ENCODE peak calls at places on chromosomes 1 and 21, in four cellular contexts. C is activated CD8-positive, alpha-beta memory T cell treated with anti-CD3 and anti-CD28 coated beads for 48 hours; K is occipital lobe; A is posterior cingulate gyrus. V is an unnamed sample.

GRCh38 chr1:64363616-64364015 is 106.3 kb upstream of the CACHD1 start:
- DNase-seq in C (no peak), K (no peak), A (no peak), V (peak; percentile 55)

GRCh38 chr1:3756394-3756793 is 4.1 kb downstream of the CCDC27 start:
- DNase-seq in C (no peak), K (no peak), A (no peak), V (no peak)

GRCh38 chr1:113963281-113963906 is 15.9 kb upstream of the OLFML3 start:
- DNase-seq in C (no peak), K (no peak), A (no peak), V (no peak)

GRCh38 chr1:66791621-66792610 is 9.2 kb downstream of the INSL5 start:
- DNase-seq in C (no peak), K (no peak), A (no peak), V (no peak)

GRCh38 chr21:38471766-38472165 is 26.5 kb downstream of the ERG start:
- DNase-seq in C (no peak), K (no peak), A (no peak), V (no peak)

GRCh38 chr1:147748687-147749350 is 11.6 kb downstream of the GJA5 start:
- DNase-seq in C (no peak), K (no peak), A (no peak), V (no peak)

GRCh38 chr1:67484492-67484891 is 54.3 kb upstream of the SERBP1 start:
- DNase-seq in C (no peak), K (no peak), A (no peak), V (no peak)

GRCh38 chr1:151888972-151889570 is 20.2 kb downstream of the THEM4 start:
- DNase-seq in C (no peak), K (no peak), A (no peak), V (no peak)

GRCh38 chr1:246142320-246142893 is 364.7 kb downstream of the SMYD3 start:
- DNase-seq in C (no peak), K (no peak), A (no peak), V (no peak)

GRCh38 chr1:77832889-77833288 is 53.4 kb downstream of the MIGA1 start:
- DNase-seq in C (no peak), K (no peak), A (no peak), V (peak; percentile 52)

GRCh38 chr1:77100870-77101269 is 118.4 kb downstream of the PIGK start:
- DNase-seq in C (no peak), K (no peak), A (no peak), V (no peak)

GRCh38 chr1:200934676-200935245 is 40.1 kb downstream of the INAVA start:
- DNase-seq in C (no peak), K (no peak), A (no peak), V (no peak)

GRCh38 chr1:204340137-204340536 is 19.6 kb downstream of the PLEKHA6 start:
- DNase-seq in C (no peak), K (no peak), A (no peak), V (no peak)

GRCh38 chr1:998905-999796 is 746 bp downstream of the HES4 start:
- DNase-seq in C (no peak), K (no peak), A (no peak), V (no peak)

GRCh38 chr1:47991187-47991586 is 6.0 kb downstream of the TRABD2B start:
- DNase-seq in C (no peak), K (no peak), A (no peak), V (no peak)

GRCh38 chr21:31335957-31336738 is 7.9 kb downstream of the TIAM1 start:
- DNase-seq in C (no peak), K (peak; percentile 58), A (peak; percentile 41), V (peak; percentile 69)

GRCh38 chr1:94709891-94710581 is 110.1 kb upstream of the SLC44A3 start:
- DNase-seq in C (no peak), K (no peak), A (no peak), V (no peak)

GRCh38 chr21:35476616-35477395 is 427.7 kb upstream of the RUNX1 start:
- DNase-seq in C (no peak), K (no peak), A (no peak), V (no peak)

GRCh38 chr1:61448934-61449368 is 276.0 kb downstream of the TM2D1 start:
- DNase-seq in C (no peak), K (no peak), A (no peak), V (no peak)

GRCh38 chr1:66267211-66267940 is 266.6 kb upstream of the SGIP1 start:
- DNase-seq in C (no peak), K (no peak), A (no peak), V (no peak)

GRCh38 chr1:35577071-35577998 is 4.2 kb downstream of the TFAP2E start:
- DNase-seq in C (peak; percentile 45), K (no peak), A (no peak), V (no peak)

GRCh38 chr1:248886237-248886895 is 19.7 kb upstream of the PGBD2 start:
- DNase-seq in C (no peak), K (no peak), A (no peak), V (no peak)

GRCh38 chr1:12157366-12158231 is 9.2 kb upstream of the TNFRSF1B start:
- DNase-seq in C (no peak), K (no peak), A (no peak), V (no peak)

GRCh38 chr1:79716481-79716880 is 710.0 kb upstream of the ADGRL4 start:
- DNase-seq in C (no peak), K (peak; percentile 2), A (no peak), V (peak; percentile 13)

GRCh38 chr1:42676534-42677087 is 5.6 kb upstream of the YBX1 start:
- DNase-seq in C (no peak), K (no peak), A (no peak), V (no peak)

GRCh38 chr1:236568285-236568894 is 35.9 kb downstream of the HEATR1 start:
- DNase-seq in C (no peak), K (no peak), A (no peak), V (no peak)

GRCh38 chr1:23343246-23344110 is 606 bp downstream of the HNRNPR start:
- DNase-seq in C (peak; percentile 37), K (peak; percentile 39), A (no peak), V (peak; percentile 38)

GRCh38 chr1:22880174-22880601 is 92.5 kb downstream of the LACTBL1 start:
- DNase-seq in C (no peak), K (no peak), A (no peak), V (no peak)

GRCh38 chr1:109740615-109741373 is at the start of gene GSTM3:
- DNase-seq in C (no peak), K (no peak), A (no peak), V (no peak)

GRCh38 chr1:24304763-24305162 is 14.4 kb upstream of the GRHL3 start:
- DNase-seq in C (no peak), K (no peak), A (no peak), V (no peak)

GRCh38 chr1:59163268-59164092 is 133.4 kb upstream of the FGGY start:
- DNase-seq in C (no peak), K (no peak), A (no peak), V (no peak)

GRCh38 chr21:46001821-46002681 is 20.5 kb downstream of the COL6A1 start:
- DNase-seq in C (no peak), K (no peak), A (no peak), V (no peak)

GRCh38 chr1:2257245-2257627 is 29.1 kb downstream of the SKI start:
- DNase-seq in C (no peak), K (peak; percentile 80), A (peak; percentile 82), V (peak; percentile 87)

GRCh38 chr1:161402446-161402845 is 34.8 kb upstream of the CFAP126 start:
- DNase-seq in C (no peak), K (no peak), A (no peak), V (no peak)

GRCh38 chr1:200893411-200893901 is 1.2 kb upstream of the INAVA start:
- DNase-seq in C (no peak), K (no peak), A (no peak), V (no peak)

GRCh38 chr1:15833842-15834405 is 13.6 kb upstream of the SPEN start:
- DNase-seq in C (no peak), K (no peak), A (no peak), V (no peak)

GRCh38 chr1:2270260-2271100 is 42.4 kb downstream of the SKI start:
- DNase-seq in C (no peak), K (no peak), A (no peak), V (no peak)

GRCh38 chr1:58827298-58827697 is 43.5 kb upstream of the JUN start:
- DNase-seq in C (no peak), K (no peak), A (no peak), V (no peak)

V was measured in hippocampal formation.